ENCODE peak calls at places on chromosomes 11 and 22, in nine cellular contexts. F is fibroblast of lung; P is cardiac muscle cell; R is A549; H is suprapubic skin; U is CD8-positive, alpha-beta memory T cell; M is H9; G is kidney; S is right cardiac atrium. L is an unnamed sample. For H3K4me1, the result is how much of the 10 kb centered on the place peaks cover.

GRCh38 chr11:100561325-100561724 is 125.8 kb upstream of the ARHGAP42 start:
- DNase-seq in F (peak), P (no peak), R (no peak), H (no peak), U (no peak), M (no peak), G (no peak), S (no peak), L (no peak)

GRCh38 chr11:65214212-65214845 is 32.6 kb downstream of the CAPN1 start:
- DNase-seq in F (no peak), P (no peak), R (no peak), H (no peak), U (no peak), M (no peak), G (no peak), S (no peak), L (peak)

GRCh38 chr11:1570896-1571759 is 943 bp downstream of the DUSP8 start:
- DNase-seq in F (no peak), P (no peak), R (no peak), H (peak), U (no peak), M (peak), G (peak), S (peak), L (no peak)

GRCh38 chr22:50002791-50003190 is 9.8 kb downstream of the IL17REL start:
- DNase-seq in F (peak), P (peak), R (no peak), H (no peak), U (no peak), M (no peak), G (no peak), S (no peak), L (no peak)

GRCh38 chr11:18243783-18244362 is 4.6 kb downstream of the SAA2 start:
- DNase-seq in F (peak), P (peak), R (peak), H (no peak), U (peak), M (peak), G (no peak), S (no peak), L (peak)

GRCh38 chr22:39384750-39385480 is 14.7 kb upstream of the TAB1 start:
- DNase-seq in F (no peak), P (peak), R (peak), H (no peak), U (no peak), M (peak), G (no peak), S (no peak), L (no peak)

GRCh38 chr22:20131593-20131855 is at the start of gene ZDHHC8:
- DNase-seq in F (peak), P (peak), R (no peak), H (no peak), U (peak), M (no peak), G (no peak), S (peak), L (peak)

GRCh38 chr11:86214710-86215109 is 29.8 kb upstream of the EED start:
- DNase-seq in F (no peak), P (no peak), R (no peak), H (no peak), U (no peak), M (no peak), G (no peak), S (no peak), L (no peak)

GRCh38 chr11:115199501-115199900 is 304.7 kb downstream of the CADM1 start:
- DNase-seq in F (peak), P (no peak), R (no peak), H (no peak), U (no peak), M (no peak), G (no peak), S (no peak), L (no peak)

GRCh38 chr11:65645710-65646109 is 7.8 kb downstream of the SIPA1 start:
- DNase-seq in F (peak), P (peak), R (no peak), H (no peak), U (no peak), M (no peak), G (no peak), S (peak), L (no peak)

GRCh38 chr22:41157083-41157482 is 48.0 kb upstream of the L3MBTL2 start:
- DNase-seq in F (no peak), P (no peak), R (no peak), H (no peak), U (no peak), M (no peak), G (no peak), S (no peak), L (no peak)

GRCh38 chr11:3216027-3216525 is 2.5 kb downstream of the MRGPRG start:
- DNase-seq in F (no peak), P (no peak), R (no peak), H (peak), U (no peak), M (peak), G (no peak), S (peak), L (no peak)

GRCh38 chr11:107827041-107827440 is 31.5 kb downstream of the SLC35F2 start:
- DNase-seq in F (no peak), P (no peak), R (no peak), H (no peak), U (no peak), M (no peak), G (no peak), S (no peak), L (no peak)

GRCh38 chr11:116870054-116870453 is 32.6 kb upstream of the APOA1 start:
- DNase-seq in F (no peak), P (no peak), R (no peak), H (no peak), U (no peak), M (no peak), G (no peak), S (no peak), L (no peak)

GRCh38 chr11:12802418-12803085 is 128.3 kb downstream of the TEAD1 start:
- DNase-seq in F (peak), P (peak), R (peak), H (no peak), U (no peak), M (no peak), G (peak), S (peak), L (peak)
- H3K4me1 ChIP-seq in F (under half), P (half or more), R (half or more), H (half or more), U (under half), M (under half), G (half or more), S (under half), L (under half)

GRCh38 chr11:88330826-88331428 is 6.6 kb downstream of the CTSC start:
- DNase-seq in F (no peak), P (no peak), R (no peak), H (no peak), U (no peak), M (no peak), G (no peak), S (no peak), L (no peak)
- H3K4me1 ChIP-seq in F (under half), P (under half), R (under half), H (under half), U (under half), M (under half), G (under half), S (under half), L (under half)

DNA sequence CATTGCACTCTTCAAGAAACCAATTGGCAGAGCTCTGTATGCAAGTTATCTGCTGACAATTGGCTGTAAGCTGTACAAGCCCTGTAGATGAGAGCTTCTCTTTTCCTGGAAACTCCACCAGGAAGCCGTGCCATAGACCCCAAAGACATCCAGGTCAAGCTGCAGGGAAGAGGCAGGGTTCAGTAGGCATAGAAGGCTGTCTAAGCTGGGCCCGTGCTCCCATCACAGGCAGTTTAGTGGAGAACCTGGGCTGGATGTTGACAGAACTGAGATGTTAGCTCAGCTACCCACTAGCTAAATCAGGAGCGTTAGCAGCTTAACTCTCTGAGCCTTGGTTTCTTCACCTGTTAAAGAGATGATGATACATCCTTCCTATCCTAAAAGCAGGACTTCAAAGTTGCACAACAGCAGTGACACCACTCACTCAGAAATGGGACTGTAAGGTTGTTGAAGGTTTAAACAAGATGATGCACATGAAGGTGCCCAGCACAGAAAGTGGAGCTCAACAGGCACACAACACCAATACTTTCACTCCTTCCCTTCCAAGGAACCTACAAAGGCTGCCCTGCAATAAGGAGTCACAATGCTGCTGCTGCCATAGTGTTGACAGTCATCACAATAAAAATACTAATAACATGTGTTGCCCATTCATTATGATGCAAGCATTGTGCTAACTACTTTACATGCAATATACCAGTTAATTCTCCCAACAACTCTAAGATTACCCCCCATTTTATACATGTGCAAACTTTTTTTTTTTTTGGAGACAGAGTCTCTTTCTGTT is 115.4 kb downstream of the ZBTB16 start:
- DNase-seq in F (no peak), P (no peak), R (no peak), H (peak), U (no peak), M (no peak), G (no peak), S (no peak), L (no peak)
- H3K4me1 ChIP-seq in F (under half), P (half or more), R (under half), H (half or more), U (half or more), M (under half), G (half or more), S (half or more), L (half or more)

GRCh38 chr11:124891390-124891861 is 6.2 kb downstream of the ROBO4 start:
- DNase-seq in F (no peak), P (peak), R (no peak), H (no peak), U (no peak), M (peak), G (peak), S (peak), L (no peak)

GRCh38 chr11:124887667-124888013 is 10.0 kb downstream of the ROBO4 start:
- DNase-seq in F (no peak), P (no peak), R (no peak), H (no peak), U (no peak), M (no peak), G (no peak), S (no peak), L (no peak)

GRCh38 chr11:124892131-124892530 is 5.5 kb downstream of the ROBO4 start:
- DNase-seq in F (no peak), P (no peak), R (no peak), H (no peak), U (no peak), M (no peak), G (no peak), S (no peak), L (no peak)

GRCh38 chr11:124890701-124891389 is 6.8 kb downstream of the ROBO4 start:
- DNase-seq in F (no peak), P (no peak), R (no peak), H (no peak), U (no peak), M (no peak), G (no peak), S (peak), L (no peak)

DNA sequence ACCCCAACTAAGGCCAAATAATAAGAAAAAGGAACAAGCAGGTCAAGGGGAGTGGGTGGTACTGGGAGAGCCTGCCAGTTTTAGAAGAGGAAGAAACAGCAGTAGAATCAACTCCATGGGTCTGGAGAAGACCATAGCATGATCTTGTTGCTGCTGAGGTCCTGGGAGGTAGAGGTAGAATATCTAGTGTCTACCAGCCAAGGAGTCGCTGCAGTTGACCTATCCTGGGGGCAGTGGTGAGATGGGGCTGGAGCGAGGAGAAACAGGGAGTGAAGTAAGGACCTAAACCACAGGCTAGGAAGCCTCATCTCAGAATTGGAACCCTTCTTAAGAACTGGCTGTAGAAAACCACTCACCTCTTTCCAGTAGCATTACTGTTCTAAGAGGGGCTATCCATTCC is 8.0 kb downstream of the ROBO4 start:
- DNase-seq in F (no peak), P (no peak), R (no peak), H (no peak), U (no peak), M (no peak), G (no peak), S (no peak), L (no peak)
- H3K4me1 ChIP-seq in F (under half), P (under half), R (under half), H (under half), U (under half), M (under half), G (under half), S (under half), L (under half)

DNA sequence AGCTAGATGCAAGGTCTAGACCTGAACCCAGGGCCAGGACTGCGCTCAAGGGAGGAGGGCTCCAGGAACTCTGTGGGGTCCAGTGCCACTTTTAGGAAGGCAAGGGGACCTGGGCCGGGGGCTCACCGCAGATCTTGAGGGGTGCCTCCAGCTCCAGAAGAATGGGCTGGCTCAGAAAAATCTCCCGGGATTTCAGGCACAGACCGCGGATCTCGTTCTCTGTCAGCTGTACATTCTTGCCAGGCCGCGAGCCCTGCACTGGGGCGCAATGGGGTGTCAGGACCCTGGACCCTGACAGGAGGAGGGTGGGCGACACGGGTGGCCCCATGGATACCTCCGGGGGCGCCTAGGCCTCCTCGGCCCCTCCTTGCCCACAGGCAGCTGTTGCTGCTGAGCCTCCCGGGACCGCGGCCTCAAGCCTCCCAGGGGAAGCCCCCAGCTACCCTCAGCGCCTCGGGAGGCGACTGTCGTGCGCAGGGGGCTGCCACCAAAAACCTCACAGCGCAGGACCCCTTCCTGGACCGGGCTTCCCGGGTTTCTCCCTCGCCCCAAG is 640 bp downstream of the PPP1CA start:
- DNase-seq in F (no peak), P (peak), R (no peak), H (no peak), U (no peak), M (no peak), G (no peak), S (no peak), L (no peak)
- H3K4me1 ChIP-seq in F (under half), P (under half), R (under half), H (under half), U (half or more), M (under half), G (under half), S (under half), L (half or more)

DNA sequence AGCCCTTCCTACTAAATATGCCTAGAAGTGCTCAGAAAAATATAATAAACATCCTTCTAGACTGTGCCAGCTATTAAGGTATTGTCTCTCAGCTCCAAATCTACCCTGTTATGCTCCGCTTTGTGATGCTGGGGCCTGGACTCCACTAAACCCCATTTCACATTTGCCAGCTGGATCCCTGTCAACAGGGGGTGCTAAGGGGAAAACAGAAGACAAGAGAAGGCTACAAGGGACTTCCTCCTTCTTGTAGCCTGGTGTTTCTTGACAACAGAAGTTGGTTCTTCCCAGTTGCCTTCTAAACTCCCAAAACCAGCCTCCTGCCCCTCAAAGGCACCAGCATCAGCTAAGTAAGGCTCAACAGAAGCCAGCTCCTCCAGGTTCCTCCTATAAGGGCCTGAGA is 5.2 kb downstream of the NUMA1 start:
- DNase-seq in F (no peak), P (peak), R (peak), H (no peak), U (no peak), M (peak), G (no peak), S (no peak), L (no peak)
- H3K4me1 ChIP-seq in F (under half), P (under half), R (under half), H (under half), U (under half), M (under half), G (under half), S (under half), L (half or more)

GRCh38 chr11:111733009-111733408 is 33.2 kb downstream of the PPP2R1B start:
- DNase-seq in F (peak), P (peak), R (no peak), H (peak), U (no peak), M (no peak), G (peak), S (peak), L (no peak)
- H3K4me1 ChIP-seq in F (half or more), P (half or more), R (under half), H (half or more), U (under half), M (under half), G (half or more), S (half or more), L (half or more)